ENCODE peak calls at places on chromosomes 11 and 22, in five cellular contexts. M, L, B, J and Z are unnamed samples.

GRCh38 chr11:102330226-102330625 is 12.9 kb downstream of the BIRC3 start:
- DNase-seq in M (no peak), B (no peak), J (no peak), L (no peak), Z (no peak)

GRCh38 chr11:34890812-34891211 is 25.4 kb downstream of the APIP start:
- DNase-seq in M (no peak), L (no peak), B (no peak), J (no peak), Z (no peak)

GRCh38 chr22:30481711-30482110 is 9.9 kb upstream of the SEC14L3 start:
- DNase-seq in M (no peak), L (no peak), J (no peak), B (no peak), Z (no peak)

GRCh38 chr22:33022231-33022630 is 36.0 kb downstream of the SYN3 start:
- DNase-seq in L (no peak), M (no peak), J (no peak), B (peak), Z (no peak)

GRCh38 chr22:47130883-47131610 is 368.6 kb downstream of the TBC1D22A start:
- DNase-seq in L (no peak), J (no peak), M (no peak), B (no peak), Z (no peak)

GRCh38 chr11:29214833-29215232 is 802.0 kb downstream of the KCNA4 start:
- DNase-seq in L (no peak), M (no peak), B (no peak), J (no peak), Z (no peak)

GRCh38 chr11:36763187-36763586 is 165.2 kb upstream of the RAG2 start:
- DNase-seq in J (no peak), B (no peak), L (no peak), M (no peak), Z (no peak)

GRCh38 chr11:43377380-43377779 is 18.7 kb downstream of the TTC17 start:
- DNase-seq in M (no peak), B (no peak), L (no peak), J (no peak), Z (no peak)

GRCh38 chr11:12120031-12121008 is 9.9 kb downstream of the MICAL2 start:
- DNase-seq in L (no peak), M (no peak), B (no peak), J (no peak), Z (no peak)

GRCh38 chr11:116887909-116888556 is 50.6 kb upstream of the APOA1 start:
- DNase-seq in M (no peak), B (no peak), L (no peak), J (no peak), Z (no peak)

GRCh38 chr11:74288161-74288560 is 23.3 kb downstream of the P4HA3 start:
- DNase-seq in M (no peak), L (no peak), J (no peak), B (no peak), Z (no peak)

GRCh38 chr11:23688835-23689234 is 808.0 kb upstream of the LUZP2 start:
- DNase-seq in J (no peak), L (no peak), B (no peak), M (no peak), Z (no peak)

GRCh38 chr11:13962562-13963168 is at the start of gene SPON1:
- DNase-seq in B (no peak), M (peak), J (no peak), L (no peak), Z (peak)

GRCh38 chr11:36376315-36376887 is 80.3 kb downstream of the PRR5L start:
- DNase-seq in L (no peak), J (no peak), B (no peak), M (peak), Z (no peak)

GRCh38 chr11:120334332-120334731 is 1.9 kb upstream of the ARHGEF12 start:
- DNase-seq in L (no peak), J (no peak), M (no peak), B (no peak), Z (no peak)

GRCh38 chr11:71096751-71097388 is 155.5 kb downstream of the SHANK2 start:
- DNase-seq in L (no peak), M (no peak), B (no peak), J (no peak), Z (no peak)

GRCh38 chr11:29231991-29232390 is 784.8 kb downstream of the KCNA4 start:
- DNase-seq in J (no peak), M (no peak), B (no peak), L (no peak), Z (no peak)

GRCh38 chr22:49212002-49212401 is 615.7 kb downstream of the BRD1 start:
- DNase-seq in J (no peak), M (no peak), B (peak), L (no peak), Z (no peak)

GRCh38 chr11:19405966-19406365 is 165.2 kb upstream of the E2F8 start:
- DNase-seq in B (no peak), M (no peak), L (no peak), J (no peak), Z (no peak)

GRCh38 chr11:126443120-126443519 is 87.6 kb downstream of the ST3GAL4 start:
- DNase-seq in L (no peak), J (no peak), M (no peak), B (no peak), Z (peak)

GRCh38 chr11:6927030-6927617 is 898 bp downstream of the ZNF215 start:
- DNase-seq in B (no peak), M (no peak), L (no peak), J (no peak), Z (no peak)

GRCh38 chr11:131962818-131963217 is 592.4 kb downstream of the NTM start:
- DNase-seq in L (no peak), M (no peak), J (no peak), B (no peak), Z (no peak)

GRCh38 chr11:123392813-123393212 is 37.3 kb upstream of the GRAMD1B start:
- DNase-seq in M (no peak), L (no peak), J (no peak), B (no peak), Z (no peak)

GRCh38 chr22:29710922-29711593 is 8.7 kb upstream of the CABP7 start:
- DNase-seq in L (no peak), J (peak), B (no peak), M (no peak), Z (no peak)

GRCh38 chr11:13923716-13924650 is 38.5 kb upstream of the SPON1 start:
- DNase-seq in L (no peak), J (no peak), M (no peak), B (no peak), Z (no peak)

GRCh38 chr11:64448599-64449380 is 89.8 kb downstream of the RPS6KA4 start:
- DNase-seq in B (peak), M (peak), L (peak), J (peak), Z (peak)

GRCh38 chr11:3609416-3610265 is 32.2 kb downstream of the ART5 start:
- DNase-seq in J (no peak), L (no peak), M (no peak), B (no peak), Z (no peak)

GRCh38 chr22:32518848-32519247 is 44.2 kb downstream of the FBXO7 start:
- DNase-seq in L (no peak), B (no peak), J (no peak), M (no peak), Z (no peak)

GRCh38 chr11:121665211-121665838 is 212.6 kb upstream of the SORL1-AS1 start:
- DNase-seq in L (no peak), M (no peak), B (no peak), J (no peak), Z (no peak)

GRCh38 chr11:79506124-79506523 is 65.3 kb upstream of the TENM4 start:
- DNase-seq in B (no peak), L (no peak), J (no peak), M (no peak), Z (no peak)

GRCh38 chr11:63556404-63556803 is 6.8 kb downstream of the PLAAT2 start:
- DNase-seq in B (peak), J (no peak), L (no peak), M (no peak), Z (no peak)

GRCh38 chr22:49971232-49972162 is 10.9 kb downstream of the PIM3 start:
- DNase-seq in B (peak), M (peak), L (peak), J (peak), Z (peak)

DNA sequence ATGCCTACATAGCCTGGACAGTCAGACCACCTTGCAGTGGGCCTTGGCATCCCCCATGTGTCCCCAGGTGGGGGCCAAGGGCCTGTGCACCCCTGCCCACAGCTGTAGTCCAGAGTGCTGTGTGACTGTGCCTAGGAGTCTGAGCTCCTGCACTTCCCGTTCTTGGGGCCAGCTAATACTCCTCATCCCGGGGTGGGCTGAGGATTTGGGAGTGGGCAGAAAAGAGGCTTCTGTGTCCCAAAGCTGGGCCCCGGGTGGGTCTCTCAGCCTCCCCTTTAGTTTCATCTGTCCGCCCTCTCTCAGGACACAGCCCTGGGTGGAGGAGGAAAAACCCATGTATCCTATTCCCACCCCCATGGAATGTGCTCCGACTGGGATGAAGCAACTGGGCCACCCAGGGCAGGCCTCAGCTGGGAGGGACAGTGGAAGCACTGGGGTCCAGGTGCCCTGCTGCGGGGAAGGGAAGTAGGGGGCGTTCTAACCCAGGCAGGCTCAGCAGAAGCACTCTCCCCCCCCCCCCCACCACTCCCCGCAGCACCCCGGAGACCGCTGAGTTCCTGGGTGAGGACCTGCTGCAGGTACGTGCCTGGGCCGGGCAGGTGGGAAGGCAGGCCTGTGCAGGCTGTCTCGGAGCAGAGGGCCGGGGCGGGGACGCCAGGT is 1.3 kb downstream of the SH3BP1 start:
- DNase-seq in J (no peak), L (no peak), B (no peak), M (no peak), Z (no peak)
- H3K27ac ChIP-seq in J (no peak), L (peak), B (no peak), M (no peak), Z (no peak)

DNA sequence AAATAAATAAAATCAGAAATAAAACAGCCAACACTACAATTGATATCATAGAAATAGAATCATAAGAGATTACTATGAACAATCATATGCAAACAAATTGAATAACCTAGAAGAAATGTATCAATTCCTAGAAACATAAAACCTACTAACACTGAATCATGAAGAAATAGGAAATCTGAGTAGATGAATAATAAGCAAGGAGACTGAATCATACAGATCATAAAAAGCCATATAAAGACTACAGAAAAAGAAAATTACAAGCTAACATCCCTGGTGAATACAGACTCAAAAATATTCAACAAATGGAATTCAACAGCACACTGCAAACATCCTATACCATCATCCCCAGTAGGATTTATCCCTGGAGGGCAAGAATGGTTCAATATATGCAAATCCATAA is 135.6 kb downstream of the SBF2 start:
- DNase-seq in L (no peak), M (no peak), J (no peak), B (no peak), Z (no peak)
- H3K27ac ChIP-seq in L (no peak), M (no peak), J (no peak), B (no peak), Z (no peak)

GRCh38 chr22:37120569-37121340 is 11.2 kb upstream of the TMPRSS6 start:
- DNase-seq in B (no peak), L (no peak), J (no peak), M (no peak), Z (no peak)
- H3K27ac ChIP-seq in B (no peak), L (no peak), J (no peak), M (no peak), Z (no peak)

GRCh38 chr11:76026862-76027261 is 179.4 kb downstream of the WNT11 start:
- DNase-seq in M (no peak), J (no peak), B (no peak), L (no peak), Z (no peak)

GRCh38 chr11:76025068-76025467 is 181.2 kb downstream of the WNT11 start:
- DNase-seq in M (no peak), B (no peak), L (no peak), J (no peak), Z (no peak)

GRCh38 chr11:76025817-76026216 is 180.5 kb downstream of the WNT11 start:
- DNase-seq in L (no peak), M (no peak), J (no peak), B (no peak), Z (no peak)

DNA sequence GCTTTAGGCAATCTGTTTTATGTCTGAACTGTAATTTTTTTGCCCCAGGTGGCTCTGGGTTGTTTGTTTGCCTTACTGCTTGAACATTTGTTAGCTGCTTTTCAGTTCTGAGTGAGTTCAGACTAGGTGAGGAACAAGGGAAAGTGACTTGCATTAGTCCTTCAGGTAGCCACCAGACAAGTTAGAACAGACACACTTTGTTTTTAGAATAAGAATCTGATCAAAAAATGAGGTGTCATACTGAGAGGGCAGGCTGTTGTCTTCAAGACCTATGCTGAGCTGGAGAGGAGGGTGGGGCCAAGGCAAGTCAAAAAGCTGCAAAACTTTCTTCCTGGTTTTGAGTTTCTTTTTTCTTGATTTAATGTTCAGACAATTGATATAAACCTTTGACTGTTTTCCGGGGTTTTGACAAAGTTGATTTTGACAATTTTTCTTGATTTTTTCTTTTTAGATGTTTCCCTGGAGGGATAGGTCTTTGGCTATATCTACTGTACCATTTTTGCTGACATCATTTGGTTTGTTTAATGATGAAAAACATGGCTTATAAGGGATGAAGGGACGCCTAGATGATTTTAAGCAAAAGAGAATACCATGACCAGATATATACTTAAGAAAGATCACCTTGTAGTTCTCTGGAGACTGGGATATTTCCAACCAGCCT is 182.8 kb downstream of the WNT11 start:
- DNase-seq in J (no peak), M (no peak), B (no peak), L (no peak), Z (no peak)
- H3K27ac ChIP-seq in J (no peak), M (no peak), B (no peak), L (no peak), Z (no peak)